ENCODE peak calls at places on chromosomes 13 and 19, in four cellular contexts. One of them, this sample, is unnamed.

GRCh38 chr13:73937420-73937819 is 196.8 kb downstream of the KLF12 start:
- DNase-seq in CD4-positive, alpha-beta T cell: no peak
- DNase-seq in D341Med: no peak
- DNase-seq in dermis microvascular lymphatic vessel endothelial cell: no peak
- DNase-seq in this sample: no peak

GRCh38 chr19:14533450-14533849 is 4.1 kb downstream of the TECR start:
- DNase-seq in CD4-positive, alpha-beta T cell: no peak
- DNase-seq in D341Med: no peak
- DNase-seq in dermis microvascular lymphatic vessel endothelial cell: no peak
- DNase-seq in this sample: no peak

GRCh38 chr13:42355118-42355840 is 83.3 kb downstream of the AKAP11 start:
- DNase-seq in CD4-positive, alpha-beta T cell: peak
- DNase-seq in D341Med: no peak
- DNase-seq in dermis microvascular lymphatic vessel endothelial cell: no peak
- DNase-seq in this sample: no peak

GRCh38 chr19:14114439-14114838 is 3.1 kb downstream of the PRKACA start:
- DNase-seq in CD4-positive, alpha-beta T cell: no peak
- DNase-seq in D341Med: no peak
- DNase-seq in dermis microvascular lymphatic vessel endothelial cell: no peak
- DNase-seq in this sample: no peak

GRCh38 chr13:21501709-21502108 is 42.6 kb upstream of the ZDHHC20 start:
- DNase-seq in CD4-positive, alpha-beta T cell: no peak
- DNase-seq in D341Med: no peak
- DNase-seq in dermis microvascular lymphatic vessel endothelial cell: no peak
- DNase-seq in this sample: peak

GRCh38 chr13:111049791-111050538 is 65.1 kb upstream of the ARHGEF7 start:
- DNase-seq in CD4-positive, alpha-beta T cell: no peak
- DNase-seq in D341Med: no peak
- DNase-seq in dermis microvascular lymphatic vessel endothelial cell: peak
- DNase-seq in this sample: peak

GRCh38 chr13:25839356-25839755 is 212.5 kb downstream of the SHISA2 start:
- DNase-seq in CD4-positive, alpha-beta T cell: no peak
- DNase-seq in D341Med: no peak
- DNase-seq in dermis microvascular lymphatic vessel endothelial cell: no peak
- DNase-seq in this sample: no peak

GRCh38 chr19:34428549-34429285 is 536 bp downstream of the UBA2 start:
- DNase-seq in CD4-positive, alpha-beta T cell: no peak
- DNase-seq in D341Med: peak
- DNase-seq in dermis microvascular lymphatic vessel endothelial cell: no peak
- DNase-seq in this sample: peak

GRCh38 chr13:95898256-95898655 is 154.9 kb downstream of the UGGT2 start:
- DNase-seq in CD4-positive, alpha-beta T cell: no peak
- DNase-seq in D341Med: no peak
- DNase-seq in dermis microvascular lymphatic vessel endothelial cell: no peak
- DNase-seq in this sample: no peak

GRCh38 chr19:5654931-5655330 is 25.4 kb downstream of the MICOS13 start:
- DNase-seq in CD4-positive, alpha-beta T cell: no peak
- DNase-seq in D341Med: no peak
- DNase-seq in dermis microvascular lymphatic vessel endothelial cell: no peak
- DNase-seq in this sample: no peak

GRCh38 chr13:40101708-40102359 is 446.4 kb downstream of the COG6 start:
- DNase-seq in CD4-positive, alpha-beta T cell: no peak
- DNase-seq in D341Med: no peak
- DNase-seq in dermis microvascular lymphatic vessel endothelial cell: no peak
- DNase-seq in this sample: no peak

GRCh38 chr13:84362777-84363176 is 480.5 kb upstream of the SLITRK1 start:
- DNase-seq in CD4-positive, alpha-beta T cell: no peak
- DNase-seq in D341Med: no peak
- DNase-seq in dermis microvascular lymphatic vessel endothelial cell: no peak
- DNase-seq in this sample: no peak

GRCh38 chr19:53772943-53773342 is 51.2 kb downstream of the NLRP12 start:
- DNase-seq in CD4-positive, alpha-beta T cell: peak
- DNase-seq in D341Med: peak
- DNase-seq in dermis microvascular lymphatic vessel endothelial cell: peak
- DNase-seq in this sample: peak

GRCh38 chr13:88627071-88627470 is 955.9 kb downstream of the SLITRK5 start:
- DNase-seq in CD4-positive, alpha-beta T cell: no peak
- DNase-seq in D341Med: no peak
- DNase-seq in dermis microvascular lymphatic vessel endothelial cell: no peak
- DNase-seq in this sample: no peak

GRCh38 chr13:30835442-30835841 is 70.6 kb upstream of the MEDAG start:
- DNase-seq in CD4-positive, alpha-beta T cell: no peak
- DNase-seq in D341Med: no peak
- DNase-seq in dermis microvascular lymphatic vessel endothelial cell: no peak
- DNase-seq in this sample: no peak

GRCh38 chr13:106291006-106291405 is 244.5 kb downstream of the EFNB2 start:
- DNase-seq in CD4-positive, alpha-beta T cell: no peak
- DNase-seq in D341Med: no peak
- DNase-seq in dermis microvascular lymphatic vessel endothelial cell: no peak
- DNase-seq in this sample: no peak

GRCh38 chr13:88800505-88800904 is 1129.3 kb downstream of the SLITRK5 start:
- DNase-seq in CD4-positive, alpha-beta T cell: no peak
- DNase-seq in D341Med: no peak
- DNase-seq in dermis microvascular lymphatic vessel endothelial cell: no peak
- DNase-seq in this sample: no peak

GRCh38 chr13:110131424-110131823 is 175.5 kb downstream of the COL4A1 start:
- DNase-seq in CD4-positive, alpha-beta T cell: no peak
- DNase-seq in D341Med: no peak
- DNase-seq in dermis microvascular lymphatic vessel endothelial cell: no peak
- DNase-seq in this sample: no peak

GRCh38 chr13:75968103-75968838 is 332.1 kb downstream of the LMO7 start:
- DNase-seq in CD4-positive, alpha-beta T cell: no peak
- DNase-seq in D341Med: no peak
- DNase-seq in dermis microvascular lymphatic vessel endothelial cell: no peak
- DNase-seq in this sample: no peak

GRCh38 chr13:94673841-94674240 is 38.5 kb downstream of the SOX21 start:
- DNase-seq in CD4-positive, alpha-beta T cell: no peak
- DNase-seq in D341Med: no peak
- DNase-seq in dermis microvascular lymphatic vessel endothelial cell: no peak
- DNase-seq in this sample: no peak

GRCh38 chr13:111479412-111479811 is 159.0 kb downstream of the TEX29 start:
- DNase-seq in CD4-positive, alpha-beta T cell: no peak
- DNase-seq in D341Med: no peak
- DNase-seq in dermis microvascular lymphatic vessel endothelial cell: no peak
- DNase-seq in this sample: no peak

This sample was measured in NCI-H82.